ENCODE peak calls at places on chromosomes 12 and 14, in ten cellular contexts. U is mesenchymal stem cell; L is heart right ventricle; F is neural progenitor cell; O is transverse colon; J is HCT116; B is CD8-positive, alpha-beta memory T cell; D is lower lobe of right lung; E is prostate gland; R is stomach. K is an unnamed sample.
A peak's percentile ranks its signal among the peaks of the same experiment; 100 is the strongest.

GRCh38 chr12:14885718-14886201 is at the start of gene MGP:
- DNase-seq in F (no peak), U (no peak), R (no peak), B (no peak), L (peak; percentile 71), O (peak; percentile 29), E (peak; percentile 35), J (no peak), D (no peak), K (no peak)

GRCh38 chr14:40870252-40870651 is 736.4 kb upstream of the LRFN5 start:
- DNase-seq in E (no peak), U (peak; percentile 2), R (no peak), L (no peak), F (no peak), J (no peak), O (no peak), D (no peak), B (no peak), K (no peak)

GRCh38 chr12:62813031-62813829 is 121.7 kb downstream of the PPM1H start:
- DNase-seq in F (peak; percentile 87), R (peak; percentile 61), B (no peak), U (peak; percentile 65), J (peak; percentile 45), L (peak; percentile 59), D (peak; percentile 80), E (peak; percentile 31), O (peak; percentile 45), K (no peak)

GRCh38 chr12:45726594-45727300 is 2.8 kb upstream of the ARID2 start:
- DNase-seq in D (peak; percentile 72), F (peak; percentile 59), O (peak; percentile 62), U (peak; percentile 59), E (peak; percentile 64), L (peak; percentile 63), J (no peak), R (peak; percentile 58), B (no peak), K (peak; percentile 18)

GRCh38 chr12:60335765-60336164 is 739.9 kb downstream of the SLC16A7 start:
- DNase-seq in R (no peak), E (no peak), D (no peak), F (no peak), O (no peak), U (peak; percentile 69), J (peak; percentile 7), B (no peak), L (no peak), K (no peak)

GRCh38 chr12:113241191-113242017 is 20.1 kb downstream of the TPCN1 start:
- DNase-seq in U (peak; percentile 99), O (peak; percentile 74), F (no peak), B (no peak), D (no peak), L (no peak), J (no peak), E (peak; percentile 70), R (peak; percentile 36), K (no peak)

GRCh38 chr14:89327771-89328212 is 89.2 kb downstream of the FOXN3 start:
- DNase-seq in D (no peak), O (no peak), B (no peak), J (no peak), E (no peak), F (no peak), U (peak; percentile 51), L (no peak), R (no peak), K (no peak)

GRCh38 chr14:23483216-23483854 is 13.8 kb downstream of the NGDN start:
- DNase-seq in B (no peak), L (no peak), F (peak; percentile 87), D (no peak), E (no peak), J (no peak), O (no peak), U (peak; percentile 22), R (no peak), K (no peak)

GRCh38 chr12:109497675-109498074 is 20.2 kb downstream of the UBE3B start:
- DNase-seq in D (no peak), R (no peak), O (no peak), E (no peak), L (no peak), J (no peak), B (no peak), F (no peak), U (peak; percentile 81), K (no peak)

GRCh38 chr14:97604731-97605130 is 807.5 kb downstream of the VRK1 start:
- DNase-seq in R (no peak), B (no peak), F (no peak), J (no peak), O (no peak), D (no peak), E (no peak), L (no peak), U (no peak), K (no peak)

GRCh38 chr14:22768947-22769346 is 2.5 kb downstream of the OXA1L start:
- DNase-seq in F (no peak), B (no peak), J (no peak), O (no peak), E (no peak), U (no peak), R (no peak), D (no peak), L (no peak), K (no peak)

GRCh38 chr12:57845478-57846284 is 848 bp downstream of the CTDSP2 start:
- DNase-seq in B (peak; percentile 58), J (no peak), D (peak; percentile 86), F (peak; percentile 83), O (peak; percentile 77), L (peak; percentile 80), U (peak; percentile 58), E (peak; percentile 60), R (peak; percentile 82), K (peak; percentile 43)

GRCh38 chr12:69698769-69699540 is at the start of gene BEST3:
- DNase-seq in E (peak; percentile 74), R (no peak), L (no peak), D (no peak), B (no peak), J (no peak), O (no peak), U (no peak), F (no peak), K (no peak)

GRCh38 chr12:6069452-6070093 is 54.9 kb downstream of the VWF start:
- DNase-seq in B (no peak), U (peak; percentile 89), D (no peak), F (no peak), O (no peak), L (no peak), E (no peak), R (no peak), J (no peak), K (no peak)

GRCh38 chr12:79769860-79770485 is 79.2 kb upstream of the PAWR start:
- DNase-seq in R (no peak), E (no peak), J (no peak), F (no peak), B (no peak), L (no peak), D (no peak), O (no peak), U (no peak), K (no peak)

GRCh38 chr14:106051790-106052189 is 525.4 kb downstream of the TMEM121 start:
- DNase-seq in L (no peak), B (no peak), F (no peak), R (no peak), D (no peak), U (no peak), E (no peak), O (no peak), J (no peak), K (no peak)
- H3K9me3 ChIP-seq in L (no peaks in the 10 kb centered on the region), B (no peaks in the 10 kb centered on the region), F (peaks cover 15% of the 10 kb centered on the region), R (no peaks in the 10 kb centered on the region), D (no peaks in the 10 kb centered on the region), U (no peaks in the 10 kb centered on the region), E (no peaks in the 10 kb centered on the region), O (no peaks in the 10 kb centered on the region), J (no peaks in the 10 kb centered on the region), K (no peaks in the 10 kb centered on the region)

GRCh38 chr14:55845963-55846851 is 266.2 kb downstream of the KTN1 start:
- DNase-seq in U (no peak), F (no peak), D (no peak), R (no peak), J (no peak), L (no peak), B (no peak), O (no peak), E (no peak), K (no peak)
- H3K9me3 ChIP-seq in U (no peaks in the 10 kb centered on the region), F (no peaks in the 10 kb centered on the region), D (no peaks in the 10 kb centered on the region), R (no peaks in the 10 kb centered on the region), J (no peaks in the 10 kb centered on the region), L (peaks cover 13% of the 10 kb centered on the region), B (no peaks in the 10 kb centered on the region), O (no peaks in the 10 kb centered on the region), E (no peaks in the 10 kb centered on the region), K (no peaks in the 10 kb centered on the region)

DNA sequence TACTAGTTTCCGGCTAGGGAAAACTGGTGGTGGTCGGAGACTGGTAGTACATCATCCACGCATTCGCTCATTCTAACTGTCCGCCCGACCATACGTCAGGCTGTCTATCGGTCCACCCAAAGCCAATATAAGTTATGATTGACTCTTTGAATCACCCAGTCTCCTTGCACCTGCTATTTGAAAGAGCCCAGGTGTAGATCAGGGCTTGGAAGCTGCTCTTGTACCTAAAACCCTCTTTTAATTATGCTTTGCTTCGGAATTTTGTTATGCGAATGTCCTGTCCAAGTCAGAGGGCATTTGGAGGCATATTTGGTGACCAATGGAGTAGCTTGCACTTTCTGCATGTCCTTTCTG is 5.7 kb upstream of the NKX2-1 start:
- DNase-seq in F (no peak), U (no peak), R (no peak), D (no peak), E (no peak), J (no peak), O (no peak), L (no peak), B (no peak), K (no peak)
- H3K9me3 ChIP-seq in F (no peaks in the 10 kb centered on the region), U (peaks cover 8% of the 10 kb centered on the region), R (no peaks in the 10 kb centered on the region), D (no peaks in the 10 kb centered on the region), E (no peaks in the 10 kb centered on the region), J (no peaks in the 10 kb centered on the region), O (no peaks in the 10 kb centered on the region), L (no peaks in the 10 kb centered on the region), B (no peaks in the 10 kb centered on the region), K (peaks cover 3% of the 10 kb centered on the region)

DNA sequence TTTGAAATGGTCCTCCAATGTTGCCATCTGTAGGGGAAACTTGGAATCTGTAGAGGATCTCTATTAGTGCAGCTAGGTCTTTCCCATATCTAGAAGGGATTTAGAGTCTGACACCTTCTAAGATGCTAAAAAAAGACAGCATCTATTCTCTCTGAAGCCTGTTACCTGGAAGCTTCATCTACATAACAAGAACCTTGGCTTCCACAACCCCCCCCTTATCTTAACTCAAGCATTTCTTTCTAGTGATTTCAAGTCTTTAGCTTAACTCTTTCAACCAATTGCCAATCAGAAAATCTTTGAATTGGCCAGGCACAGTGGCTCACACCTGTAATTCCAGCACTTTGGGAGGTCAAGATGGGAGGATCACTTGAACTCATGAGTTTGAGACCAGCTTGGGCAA is 543.3 kb downstream of the TRHDE start:
- DNase-seq in D (no peak), E (no peak), O (no peak), J (no peak), R (no peak), F (no peak), U (no peak), L (no peak), B (no peak), K (no peak)
- H3K9me3 ChIP-seq in D (peaks cover 14% of the 10 kb centered on the region), E (no peaks in the 10 kb centered on the region), O (peaks cover 4% of the 10 kb centered on the region), J (no peaks in the 10 kb centered on the region), R (peaks cover 18% of the 10 kb centered on the region), F (no peaks in the 10 kb centered on the region), U (peaks cover 6% of the 10 kb centered on the region), L (peaks cover 23% of the 10 kb centered on the region), B (no peaks in the 10 kb centered on the region), K (no peaks in the 10 kb centered on the region)

GRCh38 chr14:99067141-99067920 is 204.7 kb downstream of the BCL11B start:
- DNase-seq in B (no peak), L (no peak), U (no peak), D (no peak), E (no peak), F (no peak), J (no peak), O (no peak), R (no peak), K (no peak)
- H3K9me3 ChIP-seq in B (no peaks in the 10 kb centered on the region), L (peaks cover 13% of the 10 kb centered on the region), U (peaks cover 13% of the 10 kb centered on the region), D (no peaks in the 10 kb centered on the region), E (no peaks in the 10 kb centered on the region), F (no peaks in the 10 kb centered on the region), J (no peaks in the 10 kb centered on the region), O (no peaks in the 10 kb centered on the region), R (peaks cover 9% of the 10 kb centered on the region), K (no peaks in the 10 kb centered on the region)

K was measured in T-helper 17 cell.